ENCODE peak calls at places on chromosome 10, in six cellular contexts. P is Peyer's patch, E is right lobe of liver, W is spleen, R is esophagus muscularis mucosa, D is prostate gland. A is an unnamed sample.

GRCh38 chr10:77158666-77159065 is 478.9 kb downstream of the KCNMA1 start:
- DNase-seq in P (no peak), E (no peak), W (no peak), R (no peak), D (no peak), A (no peak)

GRCh38 chr10:31151301-31151700 is 119.6 kb upstream of the ZNF438 start:
- DNase-seq in P (no peak), E (no peak), W (no peak), R (peak; percentile 57), D (no peak), A (no peak)

GRCh38 chr10:119940487-119940886 is 48.0 kb downstream of the SEC23IP start:
- DNase-seq in P (no peak), E (no peak), W (no peak), R (no peak), D (no peak), A (no peak)

GRCh38 chr10:24814568-24815313 is 91.1 kb upstream of the ARHGAP21 start:
- DNase-seq in P (no peak), E (no peak), W (no peak), R (no peak), D (no peak), A (no peak)

GRCh38 chr10:50648089-50648934 is 24.6 kb upstream of the SGMS1 start:
- DNase-seq in P (peak; percentile 54), E (no peak), W (no peak), R (peak; percentile 45), D (no peak), A (no peak)

GRCh38 chr10:29120216-29120615 is 168.7 kb upstream of the LYZL1 start:
- DNase-seq in P (no peak), E (no peak), W (no peak), R (no peak), D (no peak), A (no peak)

GRCh38 chr10:126247454-126247975 is 140.8 kb downstream of the ADAM12 start:
- DNase-seq in P (peak; percentile 65), E (no peak), W (no peak), R (no peak), D (no peak), A (peak; percentile 32)

GRCh38 chr10:60521974-60522405 is 132.3 kb upstream of the ANK3 start:
- DNase-seq in P (no peak), E (no peak), W (no peak), R (no peak), D (no peak), A (no peak)

GRCh38 chr10:378930-379704 is 243.9 kb downstream of the ZMYND11 start:
- DNase-seq in P (no peak), E (no peak), W (no peak), R (no peak), D (no peak), A (no peak)

GRCh38 chr10:115773832-115774231 is 499.2 kb downstream of the GFRA1 start:
- DNase-seq in P (no peak), E (no peak), W (no peak), R (no peak), D (no peak), A (no peak)

GRCh38 chr10:61901829-61902447 is 439 bp downstream of the ARID5B start:
- DNase-seq in P (peak; percentile 54), E (no peak), W (no peak), R (no peak), D (no peak), A (no peak)

GRCh38 chr10:61899663-61899996 is 1.9 kb upstream of the ARID5B start:
- DNase-seq in P (no peak), E (no peak), W (no peak), R (no peak), D (no peak), A (no peak)

GRCh38 chr10:61899045-61899444 is 2.5 kb upstream of the ARID5B start:
- DNase-seq in P (no peak), E (no peak), W (no peak), R (no peak), D (no peak), A (no peak)

GRCh38 chr10:61900829-61901783 is at the start of gene ARID5B:
- DNase-seq in P (peak; percentile 86), E (peak; percentile 67), W (no peak), R (no peak), D (peak; percentile 74), A (peak; percentile 68)

GRCh38 chr10:61899997-61900828 is 1.3 kb upstream of the ARID5B start:
- DNase-seq in P (peak; percentile 93), E (peak; percentile 73), W (peak; percentile 92), R (no peak), D (peak; percentile 67), A (peak; percentile 66)
- TF ChIP-seq POLR2A in P (no peak), E (peak; percentile 37), W (no peak), R (no peak), D (no peak), A (no peak)

GRCh38 chr10:70190102-70190501 is 19.8 kb upstream of the SAR1A start:
- DNase-seq in P (no peak), E (no peak), W (no peak), R (no peak), D (no peak), A (no peak)
- H3K27ac ChIP-seq in P (peak overlapping the region; percentile 25), E (no peak overlapping the region), W (no peak overlapping the region), R (no peak overlapping the region), D (no peak overlapping the region), A (peak overlapping the region; percentile 60)

DNA sequence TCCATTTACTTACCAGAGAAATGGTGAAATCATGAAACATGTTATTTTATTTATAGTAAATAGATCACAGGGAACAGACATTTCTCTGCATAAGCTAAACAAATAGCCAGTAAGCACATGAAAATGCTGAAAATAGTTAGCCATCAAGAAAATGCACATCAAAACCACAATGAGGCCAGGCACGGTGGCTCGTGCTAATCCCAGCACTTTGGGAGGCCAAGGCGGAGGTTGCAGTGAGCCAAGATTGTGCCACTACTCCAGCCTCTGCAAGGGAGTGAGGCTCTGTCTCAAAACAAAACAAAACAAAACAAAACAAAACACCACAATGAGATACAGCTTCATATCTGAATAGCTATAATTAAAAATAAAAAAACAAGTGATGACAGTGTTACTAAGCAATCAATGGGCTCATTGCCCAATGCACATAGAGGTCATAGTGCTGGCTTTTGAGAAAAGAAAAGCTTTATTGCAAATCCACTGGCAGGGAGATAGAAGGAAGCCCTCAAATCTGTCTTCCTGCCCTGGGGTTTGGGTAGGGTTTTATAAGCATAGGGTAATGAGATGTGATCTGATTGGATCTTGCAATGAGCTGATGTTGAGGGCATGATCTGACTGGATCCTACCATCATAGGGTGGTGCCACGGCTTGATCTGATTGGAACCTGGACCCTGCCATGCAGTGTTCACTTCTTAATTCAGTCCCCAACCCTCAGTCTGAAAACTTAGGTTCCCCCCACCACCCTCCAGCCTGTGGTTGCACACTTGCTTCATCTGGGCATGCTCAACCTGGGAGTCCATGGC is 16.2 kb downstream of the CSTF2T start:
- DNase-seq in P (peak; percentile 50), E (no peak), W (no peak), R (no peak), D (no peak), A (no peak)
- H3K4me3 ChIP-seq in P (no peak overlapping the region), E (no peak overlapping the region), W (no peak overlapping the region), R (no peak overlapping the region), D (no peak overlapping the region), A (no peak overlapping the region)

DNA sequence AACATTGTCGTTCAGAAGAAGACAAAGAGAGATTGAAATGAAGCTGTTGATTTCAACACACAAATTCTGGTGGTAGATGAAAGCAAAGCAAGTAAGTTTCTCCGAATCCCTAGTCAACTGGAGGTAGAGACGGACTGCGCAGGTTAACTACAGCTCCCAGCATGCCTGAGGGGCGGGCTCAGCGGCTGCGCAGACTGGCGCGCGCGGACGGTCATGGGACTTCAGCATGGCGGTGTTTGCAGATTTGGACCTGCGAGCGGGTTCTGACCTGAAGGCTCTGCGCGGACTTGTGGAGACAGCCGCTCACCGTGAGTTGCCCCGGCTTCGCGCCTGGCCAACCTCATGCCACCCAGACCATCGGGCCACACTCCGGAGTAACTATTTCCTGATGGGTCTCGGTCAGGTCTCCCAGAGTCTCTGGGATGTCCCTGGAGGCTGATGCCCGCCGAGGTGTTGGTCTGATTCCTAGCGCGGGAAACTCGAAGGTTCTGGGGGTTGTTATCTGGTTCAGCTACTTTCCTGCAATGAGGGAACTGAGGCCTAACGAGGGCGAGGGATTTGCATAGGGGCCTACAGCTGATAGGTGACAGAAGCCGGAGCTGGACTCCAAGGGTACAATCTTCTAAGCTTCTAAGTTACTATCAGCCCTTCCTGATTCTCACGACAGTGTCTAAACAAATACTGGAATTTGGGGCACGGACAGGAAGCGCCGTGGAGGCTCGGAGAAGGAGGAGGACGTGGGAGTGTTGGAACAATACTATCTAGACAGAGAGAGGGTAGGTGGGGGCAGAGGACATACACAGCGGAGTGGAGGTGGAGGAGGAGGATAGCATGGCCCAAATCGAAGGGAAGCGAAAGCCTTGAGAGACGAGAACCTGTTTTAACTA is at the start of gene RPP30:
- DNase-seq in P (peak; percentile 94), E (peak; percentile 89), W (peak; percentile 95), R (no peak), D (peak; percentile 82), A (peak; percentile 86)
- TF ChIP-seq POLR2A in P (no peak), E (peak; percentile 29), W (no peak), R (no peak), D (peak; percentile 26), A (no peak)

GRCh38 chr10:2761311-2761710 is 306.0 kb upstream of the PFKP start:
- DNase-seq in P (no peak), E (no peak), W (no peak), R (no peak), D (no peak), A (no peak)
- H3K27ac ChIP-seq in P (no peak overlapping the region), E (no peak overlapping the region), W (no peak overlapping the region), R (no peak overlapping the region), D (no peak overlapping the region), A (no peak overlapping the region)

DNA sequence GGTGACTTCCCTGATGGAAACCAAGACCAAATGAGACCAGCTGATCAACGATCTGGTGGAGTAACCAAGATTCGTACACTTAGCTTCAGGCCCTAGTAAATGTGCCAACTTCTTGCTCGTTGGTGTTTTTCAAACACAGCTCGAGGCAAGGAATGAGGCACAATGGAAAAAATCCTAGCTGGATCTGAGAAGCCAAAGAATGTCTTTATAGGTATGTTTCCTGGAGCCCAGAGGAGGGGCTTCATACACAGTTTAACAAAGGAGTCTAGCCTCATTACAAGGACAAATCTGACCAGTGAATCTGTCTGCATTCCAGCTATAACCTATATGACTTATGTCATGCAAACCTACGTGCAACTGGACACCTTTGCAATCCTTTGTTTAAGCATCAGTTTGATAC is 3.7 kb downstream of the COL17A1 start:
- DNase-seq in P (no peak), E (no peak), W (no peak), R (no peak), D (no peak), A (no peak)
- H3K4me3 ChIP-seq in P (no peak overlapping the region), E (no peak overlapping the region), W (no peak overlapping the region), R (no peak overlapping the region), D (no peak overlapping the region), A (no peak overlapping the region)

GRCh38 chr10:104300736-104301292 is 31.8 kb downstream of the GSTO2 start:
- DNase-seq in P (peak; percentile 72), E (no peak), W (no peak), R (no peak), D (peak; percentile 80), A (peak; percentile 72)
- TF ChIP-seq POLR2A in P (no peak), E (no peak), W (no peak), R (no peak), D (no peak), A (no peak)

GRCh38 chr10:72030762-72031543 is 57.4 kb downstream of the SPOCK2 start:
- DNase-seq in P (peak; percentile 52), E (peak; percentile 53), W (no peak), R (no peak), D (no peak), A (peak; percentile 87)
- H3K27ac ChIP-seq in P (no peak overlapping the region), E (no peak overlapping the region), W (no peak overlapping the region), R (no peak overlapping the region), D (peak overlapping the region; percentile 51), A (no peak overlapping the region)

A was measured in stomach.